ENCODE peak calls at places on chromosomes 11 and 22, in seven cellular contexts. Q is choroid plexus epithelial cell, M is HEK293T, H is neuronal stem cell, N is MV-4-11, Y is A172, A is uterus. X is an unnamed sample.

GRCh38 chr11:86983071-86983488 is 27.9 kb upstream of the FZD4 start:
- DNase-seq in Q (peak), M (no peak), H (no peak), N (no peak), Y (no peak), A (peak), X (no peak)

GRCh38 chr22:27473533-27473932 is 328.0 kb downstream of the MN1 start:
- DNase-seq in Q (no peak), M (no peak), H (no peak), N (no peak), Y (no peak), A (no peak), X (no peak)

GRCh38 chr22:49196046-49196511 is 631.6 kb downstream of the BRD1 start:
- DNase-seq in Q (no peak), M (no peak), H (no peak), N (no peak), Y (no peak), A (no peak), X (no peak)

GRCh38 chr11:12884751-12885318 is 124.3 kb upstream of the RASSF10 start:
- DNase-seq in Q (peak), M (no peak), H (no peak), N (no peak), Y (no peak), A (no peak), X (no peak)

GRCh38 chr22:46971141-46971775 is 208.8 kb downstream of the TBC1D22A start:
- DNase-seq in Q (peak), M (no peak), H (no peak), N (peak), Y (no peak), A (no peak), X (no peak)

GRCh38 chr11:120622189-120622912 is 110.8 kb downstream of the GRIK4 start:
- DNase-seq in Q (no peak), M (no peak), H (no peak), N (peak), Y (no peak), A (no peak), X (no peak)

GRCh38 chr11:12454782-12455181 is 77.4 kb downstream of the PARVA start:
- DNase-seq in Q (peak), M (no peak), H (no peak), N (no peak), Y (no peak), A (peak), X (no peak)

GRCh38 chr22:50175921-50176849 is 5.7 kb downstream of the PANX2 start:
- DNase-seq in Q (no peak), M (no peak), H (no peak), N (no peak), Y (no peak), A (no peak), X (no peak)

GRCh38 chr11:131668867-131669780 is 298.7 kb downstream of the NTM start:
- DNase-seq in Q (peak), M (peak), H (peak), N (peak), Y (peak), A (no peak), X (no peak)